ENCODE peak calls at places on chromosomes 7 and 10, in five cellular contexts. I is neuronal stem cell, K is H1, U is H9, X is mesenchymal stem cell. N is an unnamed sample.

GRCh38 chr10:11382187-11382586 is 229.3 kb downstream of the USP6NL start:
- DNase-seq in K (no peak), U (no peak), X (no peak), I (no peak), N (no peak)

GRCh38 chr7:1555813-1556540 is at the start of gene TMEM184A:
- DNase-seq in K (peak; percentile 79), X (peak; percentile 6), U (peak; percentile 86), I (no peak), N (peak; percentile 83)

GRCh38 chr10:133058267-133059092 is 29.2 kb upstream of the ADGRA1 start:
- DNase-seq in X (no peak), I (no peak), K (no peak), U (no peak), N (no peak)

GRCh38 chr10:7519351-7519750 is 108.5 kb upstream of the SFMBT2 start:
- DNase-seq in K (no peak), X (no peak), I (no peak), U (no peak), N (peak; percentile 93)

GRCh38 chr7:106625678-106626301 is 35.2 kb downstream of the CCDC71L start:
- DNase-seq in U (no peak), I (no peak), K (no peak), X (no peak), N (no peak)

GRCh38 chr7:30321089-30321991 is 36.9 kb downstream of the ZNRF2 start:
- DNase-seq in X (no peak), K (no peak), U (no peak), I (no peak), N (no peak)

GRCh38 chr7:124764847-124765400 is 668 bp downstream of the GPR37 start:
- DNase-seq in X (no peak), I (peak; percentile 2), K (peak; percentile 75), U (peak; percentile 49), N (peak; percentile 75)

GRCh38 chr10:59273453-59273852 is 88.9 kb downstream of the FAM13C start:
- DNase-seq in U (no peak), I (no peak), X (no peak), K (no peak), N (no peak)

GRCh38 chr7:1061180-1061579 is 16.8 kb downstream of the GPR146 start:
- DNase-seq in X (no peak), K (no peak), I (no peak), U (no peak), N (no peak)

GRCh38 chr10:104334561-104334960 is 3.7 kb downstream of the ITPRIP start:
- DNase-seq in I (no peak), X (no peak), K (peak; percentile 37), U (no peak), N (no peak)

GRCh38 chr7:22985436-22985835 is 28.5 kb downstream of the HYCC1 start:
- DNase-seq in K (no peak), X (no peak), I (no peak), U (no peak), N (no peak)

GRCh38 chr7:22980422-22980821 is 33.5 kb downstream of the HYCC1 start:
- DNase-seq in I (no peak), K (no peak), X (peak; percentile 84), U (no peak), N (peak; percentile 28)

GRCh38 chr7:22979251-22979650 is 34.7 kb downstream of the HYCC1 start:
- DNase-seq in U (no peak), X (no peak), K (no peak), I (no peak), N (peak; percentile 68)

GRCh38 chr7:22983257-22983855 is 30.6 kb downstream of the HYCC1 start:
- DNase-seq in I (no peak), X (no peak), U (no peak), K (no peak), N (peak; percentile 64)

DNA sequence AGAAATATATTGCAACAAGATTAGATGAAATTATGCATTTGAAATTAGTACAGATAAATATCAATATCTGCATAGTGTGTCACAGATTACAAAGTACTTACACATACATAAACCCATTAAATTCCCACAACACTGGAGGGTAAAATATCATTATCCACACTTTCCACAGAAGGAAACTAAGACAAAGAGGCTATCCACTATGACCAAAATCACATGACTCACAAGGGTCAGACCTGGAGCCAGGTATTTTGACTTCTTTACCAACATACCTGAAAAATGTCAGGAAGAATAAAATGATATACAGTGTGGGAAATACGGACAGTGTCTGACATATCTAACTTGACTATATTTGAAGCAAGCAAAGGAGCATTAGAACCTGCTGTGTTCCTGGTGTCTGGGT is 34.1 kb downstream of the HYCC1 start:
- DNase-seq in U (no peak), I (no peak), K (no peak), X (no peak), N (peak; percentile 75)
- H3K14ac ChIP-seq in U (no peak overlapping the region), I (no peak overlapping the region), K (no peak overlapping the region), X (no peak overlapping the region), N (no peak overlapping the region)

DNA sequence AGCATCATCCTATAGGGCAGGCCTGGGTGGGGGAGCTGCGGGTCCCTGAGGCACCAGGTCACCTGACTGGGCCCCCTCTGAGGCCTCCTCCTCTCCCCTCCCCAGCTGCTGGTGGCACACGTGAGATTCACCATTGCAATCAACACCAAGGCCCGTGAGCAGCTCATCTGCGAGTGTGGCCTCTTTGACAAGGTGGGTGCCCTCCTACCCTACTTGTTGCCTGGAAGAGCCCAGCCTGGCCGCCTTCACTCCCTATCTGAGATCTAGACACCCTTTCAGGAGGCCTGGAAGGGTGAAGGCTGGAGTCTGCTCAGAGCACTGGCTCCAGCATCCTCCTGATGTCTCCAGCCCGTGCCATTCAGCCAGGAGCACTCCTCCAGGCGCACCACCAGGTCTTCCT is 67.2 kb downstream of the ALOX5 start:
- DNase-seq in X (no peak), I (no peak), K (no peak), U (no peak), N (no peak)
- H2BK12ac ChIP-seq in X (no peak overlapping the region), I (no peak overlapping the region), K (no peak overlapping the region), U (no peak overlapping the region), N (no peak overlapping the region)

GRCh38 chr10:127041561-127041960 is 136.3 kb downstream of the DOCK1 start:
- DNase-seq in I (no peak), K (no peak), U (no peak), X (peak; percentile 66), N (no peak)
- H3K23ac ChIP-seq in I (no peak overlapping the region), K (no peak overlapping the region), U (no peak overlapping the region), X (no peak overlapping the region), N (no peak overlapping the region)

DNA sequence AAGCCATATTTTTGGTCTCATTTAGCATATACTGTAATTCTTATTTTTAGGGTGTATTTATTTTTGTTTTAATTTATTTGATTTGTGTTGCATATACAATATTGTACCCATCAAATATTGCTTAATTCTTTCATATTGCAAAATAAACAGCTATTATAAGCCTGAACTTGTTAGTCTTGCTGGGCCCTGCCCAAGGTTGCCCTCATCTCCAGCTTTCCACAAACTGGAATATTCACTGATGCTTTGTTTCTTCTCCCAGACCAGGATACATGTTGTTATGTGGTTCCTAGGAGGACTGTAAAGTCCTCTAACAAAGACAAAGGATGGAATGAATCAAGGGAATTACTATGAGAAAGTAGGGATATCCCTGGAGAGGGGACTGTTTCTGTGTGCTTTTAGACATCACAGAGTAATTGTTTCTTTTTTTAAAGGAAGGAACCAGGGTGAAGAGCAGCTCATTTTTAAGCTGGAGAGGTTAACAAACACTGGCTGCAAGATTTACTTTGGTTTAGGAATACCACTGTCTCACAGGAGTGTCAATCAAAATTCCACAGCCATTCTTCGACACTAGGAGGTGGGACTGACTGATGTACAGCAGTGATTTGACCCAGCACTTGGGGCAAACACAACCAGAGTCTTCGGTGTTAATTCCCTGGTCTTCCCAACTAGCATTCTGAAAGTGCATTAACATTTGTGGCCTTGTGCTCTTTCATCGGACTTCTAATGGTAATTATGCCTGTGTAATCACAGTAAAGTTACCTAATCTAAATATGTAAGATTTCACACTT is 14.8 kb upstream of the CD36 start:
- DNase-seq in X (no peak), I (peak; percentile 18), K (no peak), U (no peak), N (no peak)
- H3K14ac ChIP-seq in X (no peak overlapping the region), I (no peak overlapping the region), K (no peak overlapping the region), U (no peak overlapping the region), N (no peak overlapping the region)

DNA sequence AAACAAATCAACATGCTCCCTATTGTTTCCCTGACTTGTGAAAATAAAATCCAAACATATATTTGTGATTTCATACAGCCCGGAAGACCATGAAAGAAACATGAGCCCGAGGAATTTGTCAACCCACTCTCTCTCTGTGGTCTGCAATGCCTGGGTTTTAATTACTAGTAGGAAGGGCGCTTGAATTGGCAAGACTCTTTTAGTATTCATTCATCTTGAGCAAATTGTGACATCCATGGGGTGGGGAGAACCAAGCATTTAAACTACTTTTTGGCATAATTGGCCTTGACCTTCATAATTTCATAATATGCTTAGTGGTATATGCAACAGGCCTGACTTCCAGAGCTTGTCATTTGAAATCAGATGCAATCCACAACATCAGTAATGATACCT is 142.4 kb upstream of the BMPER start:
- DNase-seq in K (no peak), I (no peak), U (no peak), X (no peak), N (no peak)
- H2BK12ac ChIP-seq in K (no peak overlapping the region), I (no peak overlapping the region), U (no peak overlapping the region), X (no peak overlapping the region), N (no peak overlapping the region)

GRCh38 chr7:116585392-116585791 is 60.6 kb downstream of the CAV1 start:
- DNase-seq in I (no peak), U (no peak), X (no peak), K (no peak), N (no peak)
- H3K23ac ChIP-seq in I (no peak overlapping the region), U (no peak overlapping the region), X (no peak overlapping the region), K (no peak overlapping the region), N (no peak overlapping the region)

GRCh38 chr7:102467581-102468415 is 3.0 kb downstream of the LRWD1 start:
- DNase-seq in K (no peak), X (no peak), U (no peak), I (no peak), N (no peak)

GRCh38 chr7:102468416-102469350 is 3.9 kb downstream of the LRWD1 start:
- DNase-seq in X (no peak), U (no peak), I (no peak), K (peak; percentile 44), N (no peak)

GRCh38 chr7:102463841-102464576 is 654 bp downstream of the ALKBH4 start:
- DNase-seq in X (peak; percentile 25), I (no peak), K (no peak), U (peak; percentile 30), N (no peak)

GRCh38 chr7:102466097-102466496 is 1.3 kb downstream of the LRWD1 start:
- DNase-seq in X (no peak), U (no peak), K (no peak), I (no peak), N (no peak)

DNA sequence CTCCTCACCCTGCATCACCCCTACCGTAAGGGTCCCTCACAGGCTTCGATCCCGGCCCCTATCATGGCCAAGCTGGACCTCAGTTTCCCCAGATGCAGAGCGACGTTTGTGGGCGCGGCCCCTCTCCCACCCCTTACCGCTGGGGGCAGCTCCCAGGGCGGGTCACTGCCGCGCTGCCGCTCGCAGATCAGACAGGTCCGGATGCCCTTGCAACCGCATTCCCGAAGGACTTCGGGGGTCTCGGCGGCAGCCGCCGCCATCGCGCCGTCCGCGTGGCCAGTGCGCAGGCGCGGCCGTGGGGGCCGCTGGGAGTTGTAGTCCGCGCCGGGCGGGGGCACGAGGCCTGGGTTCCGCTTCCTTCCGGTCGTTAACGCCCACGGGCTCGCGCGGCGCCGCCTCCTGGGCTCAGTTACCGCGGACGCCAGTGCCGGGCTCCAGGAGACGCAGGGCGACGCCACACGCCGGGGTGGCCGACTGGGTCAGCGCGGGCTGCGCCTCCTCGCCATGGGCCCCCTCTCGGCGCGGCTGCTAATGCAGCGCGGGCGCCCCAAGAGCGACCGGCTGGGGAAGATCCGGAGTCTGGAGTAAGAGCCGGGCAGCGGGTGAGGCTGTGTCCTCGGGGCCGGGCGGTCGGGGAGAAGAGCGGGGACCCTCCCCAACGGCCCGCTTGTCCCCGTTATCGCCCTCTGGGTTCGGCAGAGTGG is at the start of the genes ALKBH4 and LRWD1:
- DNase-seq in K (peak; percentile 97), U (peak; percentile 88), I (peak; percentile 92), X (peak; percentile 91), N (peak; percentile 93)
- H3K14ac ChIP-seq in K (no peak within 1 kb of the TSS), U (peak within 1 kb of the TSS; percentile 6), I (peak within 1 kb of the TSS; percentile 99), X (peak within 1 kb of the TSS; percentile 97), N (peak within 1 kb of the TSS; percentile 92)